ENCODE peak calls at places on chromosomes 6 and 20, in four cellular contexts. K is psoas muscle, L is GM23338, J is mammary epithelial cell. E is an unnamed sample.

GRCh38 chr6:11607381-11607780 is 69.8 kb downstream of the TMEM170B start:
- DNase-seq in K (no peak), L (no peak), J (no peak), E (no peak)

GRCh38 chr6:22904413-22904812 is 335.0 kb downstream of the HDGFL1 start:
- DNase-seq in K (no peak), J (peak; percentile 82), L (no peak), E (no peak)

GRCh38 chr20:61055642-61056041 is 196.4 kb upstream of the CDH4 start:
- DNase-seq in L (no peak), J (no peak), K (no peak), E (no peak)

GRCh38 chr20:47502271-47502730 is 614 bp downstream of the NCOA3 start:
- DNase-seq in K (peak; percentile 17), J (peak; percentile 11), L (peak; percentile 39), E (no peak)

GRCh38 chr20:17024513-17025105 is 202.2 kb upstream of the PCSK2 start:
- DNase-seq in J (no peak), L (peak; percentile 64), K (no peak), E (no peak)

GRCh38 chr6:139666284-139666683 is 291.8 kb upstream of the CITED2 start:
- DNase-seq in L (no peak), J (no peak), K (no peak), E (no peak)

GRCh38 chr20:33005132-33005566 is 916 bp upstream of the SUN5 start:
- DNase-seq in K (no peak), J (no peak), L (peak; percentile 81), E (no peak)

GRCh38 chr6:93447874-93448273 is 28.5 kb upstream of the EPHA7 start:
- DNase-seq in K (no peak), L (peak; percentile 24), J (no peak), E (no peak)

GRCh38 chr6:46490425-46491200 is 636 bp downstream of the RCAN2 start:
- DNase-seq in L (peak; percentile 80), J (no peak), K (peak; percentile 22), E (no peak)

GRCh38 chr6:111445786-111446395 is 37.1 kb downstream of the REV3L start:
- DNase-seq in J (no peak), K (no peak), L (no peak), E (no peak)

GRCh38 chr20:18276821-18277220 is 11.5 kb upstream of the ZNF133 start:
- DNase-seq in J (peak; percentile 73), K (peak; percentile 44), L (peak; percentile 93), E (no peak)

GRCh38 chr6:15945593-15946159 is 183.2 kb upstream of the MYLIP start:
- DNase-seq in K (no peak), J (peak; percentile 60), L (no peak), E (no peak)

GRCh38 chr20:2751868-2752630 is 48.4 kb downstream of the CPXM1 start:
- DNase-seq in K (no peak), L (no peak), J (no peak), E (no peak)

GRCh38 chr6:153449279-153449678 is 318.2 kb upstream of the RGS17 start:
- DNase-seq in K (no peak), J (no peak), L (no peak), E (no peak)

GRCh38 chr6:46491789-46492547 is 719 bp upstream of the RCAN2 start:
- DNase-seq in J (peak; percentile 33), K (peak; percentile 57), L (peak; percentile 77), E (no peak)

GRCh38 chr20:63735859-63736718 is at the start of gene LIME1:
- DNase-seq in L (no peak), J (no peak), K (no peak), E (no peak)

GRCh38 chr6:884570-884969 is 191.6 kb upstream of the EXOC2 start:
- DNase-seq in K (no peak), L (no peak), J (no peak), E (peak; percentile 16)

GRCh38 chr20:37934634-37935010 is 31.7 kb downstream of the VSTM2L start:
- DNase-seq in L (no peak), J (no peak), K (no peak), E (no peak)

GRCh38 chr6:4067673-4068072 is 11.3 kb downstream of the FAM217A start:
- DNase-seq in K (no peak), L (no peak), J (no peak), E (no peak)

GRCh38 chr20:49368596-49368995 is 90.7 kb upstream of the ZNFX1 start:
- DNase-seq in J (no peak), K (no peak), L (no peak), E (no peak)

GRCh38 chr6:132929141-132929540 is 114.8 kb downstream of the RPS12 start:
- DNase-seq in L (no peak), K (no peak), J (no peak), E (no peak)

GRCh38 chr6:4107873-4108272 is 27.5 kb downstream of the ECI2 start:
- DNase-seq in J (no peak), K (no peak), L (peak; percentile 19), E (no peak)

GRCh38 chr20:19770375-19770774 is 12.3 kb downstream of the RIN2 start:
- DNase-seq in K (no peak), J (no peak), L (peak; percentile 25), E (no peak)

GRCh38 chr20:15411781-15412180 is 1074.4 kb upstream of the FLRT3 start:
- DNase-seq in J (no peak), K (no peak), L (no peak), E (no peak)

GRCh38 chr6:11497881-11498280 is 39.7 kb upstream of the TMEM170B start:
- DNase-seq in J (peak; percentile 54), K (no peak), L (no peak), E (peak; percentile 27)

GRCh38 chr6:122798099-122798641 is 9.1 kb downstream of the SMPDL3A start:
- DNase-seq in J (peak; percentile 87), L (no peak), K (peak; percentile 23), E (peak; percentile 69)

GRCh38 chr6:11368264-11368663 is 135.8 kb upstream of the NEDD9 start:
- DNase-seq in J (peak; percentile 50), K (no peak), L (no peak), E (no peak)

GRCh38 chr6:53327017-53327395 is 21.7 kb downstream of the ELOVL5 start:
- DNase-seq in L (no peak), K (no peak), J (peak; percentile 77), E (peak; percentile 31)

GRCh38 chr6:150310539-150310938 is 58.3 kb upstream of the IYD start:
- DNase-seq in K (no peak), J (no peak), L (no peak), E (no peak)

GRCh38 chr6:156994215-156995076 is 217.3 kb downstream of the ARID1B start:
- DNase-seq in J (no peak), K (peak; percentile 39), L (no peak), E (no peak)

GRCh38 chr6:148720897-148721296 is 25.9 kb upstream of the UST start:
- DNase-seq in J (no peak), L (no peak), K (no peak), E (no peak)

GRCh38 chr6:25384967-25385366 is 105.8 kb downstream of the CARMIL1 start:
- DNase-seq in L (no peak), K (no peak), J (no peak), E (no peak)

GRCh38 chr20:46568570-46569129 is 18.2 kb upstream of the OCSTAMP start:
- DNase-seq in K (peak; percentile 78), L (no peak), J (peak; percentile 19), E (no peak)

GRCh38 chr6:17725083-17725482 is 18.4 kb upstream of the NUP153 start:
- DNase-seq in J (no peak), L (peak; percentile 81), K (no peak), E (no peak)

GRCh38 chr6:82251942-82252341 is 4.4 kb upstream of the IBTK start:
- DNase-seq in J (no peak), L (peak; percentile 69), K (no peak), E (no peak)

GRCh38 chr6:95496769-95497426 is 80.4 kb upstream of the MANEA start:
- DNase-seq in J (no peak), K (no peak), L (no peak), E (no peak)

GRCh38 chr6:74137910-74138309 is 441.9 kb downstream of the CD109 start:
- DNase-seq in K (no peak), J (peak; percentile 23), L (peak; percentile 3), E (no peak)

GRCh38 chr6:6002809-6003333 is 3.9 kb downstream of the NRN1 start:
- DNase-seq in J (no peak), K (no peak), L (no peak), E (no peak)

DNA sequence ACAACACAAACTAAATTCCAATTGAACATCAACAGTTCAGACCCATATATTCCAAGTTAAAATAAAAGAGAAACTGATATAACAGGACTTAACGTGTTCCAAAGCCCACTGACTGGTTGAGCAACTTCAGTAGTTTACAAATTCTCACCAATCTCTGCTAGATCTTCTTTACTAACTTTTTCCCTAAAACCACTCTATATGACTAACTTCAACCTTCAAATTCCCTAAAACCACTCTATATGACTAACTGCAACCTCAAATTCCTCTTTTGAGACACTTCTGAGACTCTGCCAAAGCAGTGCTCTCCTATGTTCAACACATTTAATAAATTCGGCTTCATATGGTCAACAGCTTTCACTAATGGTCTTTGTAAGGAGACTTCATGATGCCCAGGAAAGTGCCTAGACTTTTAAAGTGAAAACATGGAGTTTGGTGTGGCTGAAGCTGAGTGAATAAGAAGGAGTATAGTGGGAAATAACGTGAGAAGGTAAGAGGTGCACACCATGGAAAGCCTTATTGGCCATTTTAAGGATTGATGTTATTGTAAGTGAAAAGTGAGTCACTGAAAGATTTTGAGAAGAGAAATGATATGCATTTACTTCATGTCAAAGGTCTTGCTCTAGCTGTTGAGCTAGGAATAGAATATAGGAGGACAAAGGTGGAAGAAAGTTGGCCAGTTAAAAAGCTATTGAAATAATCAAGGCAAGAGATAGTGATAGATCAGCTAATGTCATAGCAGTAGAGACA is 134.0 kb upstream of the HCRTR2 start:
- DNase-seq in J (peak; percentile 92), L (no peak), K (no peak), E (peak; percentile 43)
- H3K27ac ChIP-seq in J (no peak overlapping the region), L (no peak overlapping the region), K (no peak overlapping the region), E (no peak overlapping the region)

DNA sequence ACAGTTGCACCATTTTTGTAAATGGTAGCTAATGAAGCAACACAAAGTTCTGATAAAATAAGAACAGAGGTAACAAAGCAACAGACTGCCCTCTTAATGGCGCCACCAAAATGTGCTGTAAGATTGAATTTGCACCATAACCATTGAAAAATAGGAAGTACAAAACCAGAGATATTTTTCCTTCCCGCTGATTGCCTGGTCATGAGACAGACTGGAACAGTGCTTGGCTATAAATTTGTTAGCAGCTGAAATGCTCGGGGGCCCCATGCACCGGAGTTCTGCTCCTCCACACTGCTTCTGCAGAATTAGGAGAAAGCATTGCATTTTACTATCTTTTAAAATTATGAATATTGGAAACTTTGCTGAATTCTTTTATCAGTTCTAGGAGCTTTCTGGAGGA is 164.4 kb upstream of the QKI start:
- DNase-seq in K (no peak), J (no peak), L (no peak), E (no peak)
- H3K27ac ChIP-seq in K (no peak overlapping the region), J (no peak overlapping the region), L (no peak overlapping the region), E (no peak overlapping the region)

GRCh38 chr6:161037873-161038228 is 46.3 kb downstream of the MAP3K4 start:
- DNase-seq in J (no peak), K (no peak), L (no peak), E (no peak)
- H3K27ac ChIP-seq in J (peak overlapping the region; percentile 93), K (peak overlapping the region; percentile 78), L (peak overlapping the region; percentile 39), E (peak overlapping the region; percentile 94)

DNA sequence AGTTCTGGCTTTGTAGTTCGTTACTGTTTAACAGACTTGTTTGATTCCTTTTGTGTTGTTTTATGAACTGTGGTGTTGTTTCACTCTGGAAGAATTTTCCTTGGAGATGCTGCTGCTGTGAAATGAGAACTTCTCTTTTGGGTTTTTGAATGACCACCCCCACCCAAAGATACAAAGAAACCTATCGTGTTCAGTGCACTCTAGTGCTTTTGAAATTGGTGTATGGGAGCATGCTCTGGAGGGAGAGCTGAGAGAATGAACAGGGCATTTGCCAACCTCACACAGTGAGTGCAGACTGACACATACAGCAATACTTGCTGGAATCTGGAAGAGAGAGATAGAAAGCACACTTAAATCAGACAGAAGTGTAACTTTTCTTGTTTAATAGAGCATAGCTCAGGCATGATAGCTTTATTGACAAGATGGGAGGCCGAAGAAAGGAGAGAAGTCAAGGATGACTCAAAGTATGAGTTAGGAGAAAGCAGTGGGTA is 293.1 kb downstream of the SOX4 start:
- DNase-seq in L (no peak), J (no peak), K (no peak), E (no peak)
- H3K27ac ChIP-seq in L (peak overlapping the region; percentile 64), J (peak overlapping the region; percentile 20), K (no peak overlapping the region), E (peak overlapping the region; percentile 82)